ENCODE peak calls at places on chromosomes 7 and 10, in six cellular contexts. K, Y, M, X, F and R are unnamed samples.

GRCh38 chr10:61961278-61961677 is 59.8 kb downstream of the ARID5B start:
- DNase-seq in Y (no peak), F (no peak), K (no peak), M (no peak), X (no peak), R (no peak)

GRCh38 chr7:45593877-45594276 is 19.7 kb downstream of the ADCY1 start:
- DNase-seq in Y (no peak), X (no peak), F (no peak), K (no peak), M (no peak), R (no peak)

GRCh38 chr7:121071132-121071531 is 82.6 kb downstream of the CPED1 start:
- DNase-seq in X (no peak), F (no peak), K (no peak), Y (no peak), M (no peak), R (no peak)

GRCh38 chr7:22576941-22577927 is 77.2 kb upstream of the STEAP1B start:
- DNase-seq in M (peak; percentile 100), Y (peak; percentile 95), K (no peak), F (no peak), X (peak; percentile 68), R (peak; percentile 85)

GRCh38 chr7:48244902-48245301 is 73.6 kb downstream of the ABCA13 start:
- DNase-seq in M (no peak), K (no peak), X (no peak), F (no peak), Y (peak; percentile 94), R (peak; percentile 72)

GRCh38 chr10:92923416-92923815 is 75.1 kb downstream of the EXOC6 start:
- DNase-seq in F (no peak), X (no peak), M (no peak), K (no peak), Y (peak; percentile 21), R (no peak)

GRCh38 chr10:3312403-3312802 is 139.8 kb upstream of the PITRM1 start:
- DNase-seq in M (no peak), K (no peak), X (no peak), Y (no peak), F (no peak), R (no peak)

GRCh38 chr10:8618834-8619233 is 564.3 kb downstream of the GATA3 start:
- DNase-seq in F (no peak), Y (no peak), X (peak; percentile 75), K (no peak), M (no peak), R (no peak)

GRCh38 chr10:30433779-30434272 is at the start of gene MAP3K8:
- DNase-seq in K (peak; percentile 82), Y (peak; percentile 90), M (peak; percentile 89), F (peak; percentile 83), X (peak; percentile 94), R (peak; percentile 95)

GRCh38 chr7:73891178-73891885 is 30.4 kb downstream of the TMEM270 start:
- DNase-seq in M (peak; percentile 28), X (peak; percentile 39), F (no peak), K (no peak), Y (peak; percentile 37), R (no peak)

GRCh38 chr10:128530301-128530700 is 404.1 kb upstream of the MKI67 start:
- DNase-seq in M (peak; percentile 24), X (peak; percentile 9), K (no peak), Y (peak; percentile 2), F (no peak), R (no peak)

GRCh38 chr10:1600861-1601260 is 136.5 kb downstream of the ADARB2 start:
- DNase-seq in F (no peak), Y (no peak), K (no peak), M (no peak), X (no peak), R (no peak)

GRCh38 chr10:13526952-13527863 is 1.6 kb downstream of the BEND7 start:
- DNase-seq in Y (peak; percentile 48), X (peak; percentile 53), F (no peak), M (peak; percentile 91), K (no peak), R (peak; percentile 72)

GRCh38 chr10:77411805-77412204 is 225.8 kb downstream of the KCNMA1 start:
- DNase-seq in F (no peak), X (no peak), M (no peak), K (peak; percentile 60), Y (no peak), R (no peak)

GRCh38 chr10:84156768-84157167 is 16.8 kb upstream of the GPR15LG start:
- DNase-seq in X (no peak), Y (no peak), M (no peak), K (no peak), F (no peak), R (no peak)

GRCh38 chr7:121313793-121314676 is 14.8 kb upstream of the WNT16 start:
- DNase-seq in M (peak; percentile 25), F (no peak), X (no peak), Y (peak; percentile 86), K (no peak), R (no peak)

GRCh38 chr7:135757719-135758411 is 9.3 kb upstream of the FAM180A start:
- DNase-seq in X (no peak), M (no peak), F (no peak), Y (peak; percentile 77), K (no peak), R (no peak)

GRCh38 chr10:132710746-132711617 is 75.0 kb downstream of the NKX6-2 start:
- DNase-seq in K (peak; percentile 40), F (no peak), M (no peak), X (no peak), Y (no peak), R (no peak)

GRCh38 chr10:124589491-124590006 is 127.9 kb downstream of the LHPP start:
- DNase-seq in Y (no peak), K (no peak), M (no peak), F (no peak), X (no peak), R (no peak)

GRCh38 chr10:24541239-24541753 is 182.4 kb downstream of the ARHGAP21 start:
- DNase-seq in Y (no peak), F (no peak), X (peak; percentile 48), K (no peak), M (no peak), R (no peak)